ENCODE peak calls at places on chromosomes 6 and 20, in eight cellular contexts. I is bronchial epithelial cell, B is sigmoid colon, O is endothelial cell, X is foreskin fibroblast, P is WTC11, H is fibroblast of pulmonary artery, R is lower lobe of right lung. S is an unnamed sample.

GRCh38 chr20:37630161-37630560 is 63.7 kb upstream of the CTNNBL1 start:
- DNase-seq in O (no peak), B (no peak), P (no peak), X (no peak), I (no peak), H (no peak), R (no peak), S (no peak)

GRCh38 chr20:39775110-39775509 is 813.0 kb downstream of the DHX35 start:
- DNase-seq in R (peak), X (no peak), B (peak), P (no peak), O (no peak), I (peak), H (peak), S (no peak)

GRCh38 chr20:4157516-4157915 is 142.2 kb upstream of the RNF24 start:
- DNase-seq in P (no peak), X (no peak), O (no peak), B (no peak), H (no peak), I (no peak), R (peak), S (no peak)

GRCh38 chr20:24897974-24898373 is 51.1 kb upstream of the CST7 start:
- DNase-seq in P (no peak), I (no peak), B (peak), R (no peak), X (no peak), H (no peak), O (no peak), S (no peak)

GRCh38 chr20:5886788-5887187 is 63.5 kb downstream of the TRMT6 start:
- DNase-seq in O (no peak), P (no peak), I (no peak), R (no peak), H (peak), B (no peak), X (no peak), S (no peak)

GRCh38 chr6:149941583-149942460 is at the start of gene ULBP2:
- DNase-seq in X (peak), R (peak), I (peak), H (peak), B (peak), P (peak), O (peak), S (peak)

GRCh38 chr6:43768983-43769525 is 957 bp upstream of the VEGFA start:
- DNase-seq in O (no peak), B (peak), H (peak), P (peak), I (no peak), X (peak), R (peak), S (no peak)

GRCh38 chr6:95094751-95095150 is 482.6 kb upstream of the MANEA start:
- DNase-seq in X (no peak), P (no peak), O (no peak), I (peak), B (no peak), H (peak), R (no peak), S (no peak)

GRCh38 chr20:41344938-41345728 is 4.5 kb downstream of the LPIN3 start:
- DNase-seq in P (no peak), X (no peak), O (no peak), I (no peak), R (no peak), H (no peak), B (peak), S (no peak)

GRCh38 chr20:22455259-22455658 is 129.1 kb downstream of the FOXA2 start:
- DNase-seq in O (no peak), B (no peak), X (no peak), R (no peak), H (no peak), I (no peak), P (no peak), S (no peak)

GRCh38 chr6:49516147-49516505 is 16.4 kb downstream of the GLYATL3 start:
- DNase-seq in H (no peak), R (no peak), I (peak), P (no peak), O (no peak), X (no peak), B (no peak), S (no peak)

GRCh38 chr20:23255658-23256385 is 94.8 kb upstream of the NXT1 start:
- DNase-seq in O (no peak), I (no peak), X (peak), H (peak), B (no peak), R (no peak), P (no peak), S (no peak)

GRCh38 chr20:50516180-50516934 is 6.2 kb downstream of the PTPN1 start:
- DNase-seq in P (no peak), I (no peak), R (no peak), X (no peak), H (no peak), O (no peak), B (no peak), S (no peak)

GRCh38 chr6:28336284-28337024 is 506 bp upstream of the ZSCAN31 start:
- DNase-seq in O (no peak), B (no peak), X (peak), P (no peak), I (peak), H (peak), R (no peak), S (peak)

GRCh38 chr20:5041433-5041832 is 40.1 kb upstream of the SLC23A2 start:
- DNase-seq in P (peak), R (no peak), H (peak), O (no peak), X (no peak), B (no peak), I (no peak), S (no peak)

DNA sequence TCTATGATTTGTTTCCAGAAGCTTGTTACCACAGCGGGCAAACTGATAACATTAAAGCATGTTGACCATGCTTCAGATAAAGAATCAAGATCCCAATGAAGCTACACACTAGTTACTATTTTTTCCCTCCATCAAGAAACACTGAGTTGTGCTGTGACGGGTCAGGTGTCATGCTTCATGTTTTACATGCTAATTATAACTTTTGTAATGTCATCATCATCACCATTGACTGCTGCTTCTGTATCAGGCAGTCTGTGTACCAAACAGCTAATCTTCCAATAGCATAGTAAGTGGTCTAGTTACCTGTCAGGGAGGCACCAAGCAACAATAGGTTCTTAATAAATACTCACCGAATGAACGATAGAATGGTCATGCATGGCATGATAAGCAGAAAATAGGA is 388.1 kb downstream of the THBS2 start:
- DNase-seq in O (no peak), P (no peak), I (no peak), B (no peak), R (no peak), X (no peak), H (no peak), S (no peak)
- TF ChIP-seq CTCF in O (no peak), P (no peak), I (no peak), B (no peak), R (no peak), X (no peak), H (no peak), S (no peak)

GRCh38 chr6:154435400-154435945 is 75.0 kb downstream of the CNKSR3 start:
- DNase-seq in H (no peak), X (no peak), O (no peak), B (no peak), P (no peak), R (no peak), I (no peak), S (no peak)
- TF ChIP-seq CTCF in H (no peak), X (no peak), O (no peak), B (no peak), P (no peak), R (no peak), I (no peak), S (no peak)

DNA sequence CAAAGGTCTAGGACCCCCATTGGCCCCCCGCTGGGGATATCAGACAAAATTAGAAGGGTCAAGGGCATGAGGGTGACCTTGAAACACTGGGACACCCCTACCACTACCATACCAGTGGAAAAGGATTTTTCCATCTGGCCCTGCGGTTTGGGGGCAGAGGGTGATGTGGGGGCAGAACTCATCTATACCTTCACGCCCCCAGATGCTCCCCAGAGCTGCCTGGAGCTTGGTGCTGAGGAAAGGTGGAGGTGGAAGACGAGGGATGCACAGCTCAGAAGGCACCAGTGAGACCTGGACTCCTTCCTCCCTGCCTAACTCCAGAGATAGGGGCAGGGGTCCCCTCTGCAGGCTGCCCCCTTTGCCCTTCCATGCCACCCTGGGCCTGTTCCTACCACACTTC is 1.1 kb downstream of the COX4I2 start:
- DNase-seq in O (no peak), X (no peak), P (no peak), H (no peak), I (no peak), R (no peak), B (no peak), S (no peak)
- TF ChIP-seq CTCF in O (no peak), X (no peak), P (no peak), H (no peak), I (no peak), R (no peak), B (no peak), S (no peak)

DNA sequence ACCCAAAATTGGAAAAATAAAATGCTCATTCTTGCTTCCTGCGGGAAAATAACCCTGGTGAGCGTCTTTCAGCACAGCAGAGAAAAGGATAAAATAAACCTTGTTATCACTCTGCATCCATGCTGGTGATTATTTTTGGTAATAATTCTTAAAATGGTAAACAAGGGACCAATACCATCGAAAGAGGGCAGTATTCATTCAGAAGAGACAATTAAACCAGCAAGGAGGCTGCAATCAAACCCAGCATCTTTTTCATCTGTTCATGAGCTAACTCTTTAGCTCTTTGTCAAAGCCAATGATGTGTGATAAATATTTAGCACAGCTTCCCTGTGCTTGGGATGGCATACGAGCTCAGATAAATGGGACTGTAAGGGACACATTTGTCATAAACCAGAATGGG is 34.3 kb downstream of the CDH26 start:
- DNase-seq in H (no peak), I (peak), R (no peak), O (no peak), B (no peak), P (no peak), X (no peak), S (no peak)
- TF ChIP-seq CTCF in H (no peak), I (no peak), R (no peak), O (no peak), B (no peak), P (no peak), X (peak), S (no peak)

S was measured in nephron progenitor cell.